ENCODE peak calls at places on chromosomes 11 and 22, in four cellular contexts. One of them, this sample, is unnamed. For H3K4me1, the result is how much of the 10 kb centered on the place peaks cover.

GRCh38 chr22:50444663-50445062 is 30.2 kb downstream of the SBF1 start:
- DNase-seq in K562: no peak
- DNase-seq in HCT116: peak
- DNase-seq in HepG2: no peak
- DNase-seq in this sample: no peak

GRCh38 chr11:73350908-73351636 is 25.1 kb upstream of the RELT start:
- DNase-seq in HepG2: peak
- DNase-seq in HCT116: peak
- DNase-seq in K562: peak
- DNase-seq in this sample: peak

GRCh38 chr11:105132716-105133511 is 6.7 kb downstream of the CARD18 start:
- DNase-seq in K562: no peak
- DNase-seq in HepG2: peak
- DNase-seq in HCT116: no peak
- DNase-seq in this sample: peak

GRCh38 chr11:129987950-129988349 is 14.7 kb downstream of the PRDM10 start:
- DNase-seq in HepG2: no peak
- DNase-seq in K562: no peak
- DNase-seq in HCT116: no peak
- DNase-seq in this sample: no peak

GRCh38 chr11:85406316-85406715 is 220.8 kb downstream of the DLG2 start:
- DNase-seq in HCT116: no peak
- DNase-seq in K562: no peak
- DNase-seq in HepG2: no peak
- DNase-seq in this sample: no peak

GRCh38 chr22:40631925-40632324 is 4.6 kb downstream of the MRTFA start:
- DNase-seq in HepG2: no peak
- DNase-seq in HCT116: no peak
- DNase-seq in K562: no peak
- DNase-seq in this sample: no peak

GRCh38 chr11:94046796-94047195 is 25.6 kb downstream of the HEPHL1 start:
- DNase-seq in HepG2: no peak
- DNase-seq in K562: no peak
- DNase-seq in HCT116: no peak
- DNase-seq in this sample: no peak

GRCh38 chr11:85941380-85941973 is 86.3 kb downstream of the CCDC83 start:
- DNase-seq in HepG2: peak
- DNase-seq in HCT116: no peak
- DNase-seq in K562: peak
- DNase-seq in this sample: no peak

GRCh38 chr22:34334893-34335292 is 414.6 kb upstream of the LARGE1 start:
- DNase-seq in HCT116: no peak
- DNase-seq in HepG2: no peak
- DNase-seq in K562: no peak
- DNase-seq in this sample: no peak

GRCh38 chr11:113519989-113520613 is 44.9 kb upstream of the DRD2 start:
- DNase-seq in K562: no peak
- DNase-seq in HepG2: no peak
- DNase-seq in HCT116: no peak
- DNase-seq in this sample: no peak

GRCh38 chr11:43919852-43920597 is 22.4 kb upstream of the C11orf96 start:
- DNase-seq in K562: no peak
- DNase-seq in HepG2: no peak
- DNase-seq in HCT116: no peak
- DNase-seq in this sample: no peak

GRCh38 chr22:17411213-17411612 is 42.0 kb downstream of the CECR2 start:
- DNase-seq in K562: no peak
- DNase-seq in HepG2: no peak
- DNase-seq in HCT116: no peak
- DNase-seq in this sample: no peak

GRCh38 chr22:23387827-23388491 is 192.1 kb downstream of the IGLL1 start:
- DNase-seq in K562: no peak
- DNase-seq in HCT116: no peak
- DNase-seq in HepG2: no peak
- DNase-seq in this sample: no peak

GRCh38 chr11:85029964-85030363 is 597.2 kb downstream of the DLG2 start:
- DNase-seq in HepG2: peak
- DNase-seq in K562: no peak
- DNase-seq in HCT116: no peak
- DNase-seq in this sample: no peak

GRCh38 chr11:120520091-120520822 is 8.7 kb downstream of the GRIK4 start:
- DNase-seq in HCT116: no peak
- DNase-seq in HepG2: no peak
- DNase-seq in K562: no peak
- DNase-seq in this sample: no peak

GRCh38 chr11:109298865-109299264 is 123.1 kb upstream of the C11orf87 start:
- DNase-seq in K562: no peak
- DNase-seq in HCT116: no peak
- DNase-seq in HepG2: no peak
- DNase-seq in this sample: no peak

GRCh38 chr11:79263001-79263400 is 177.8 kb downstream of the TENM4 start:
- DNase-seq in HepG2: no peak
- DNase-seq in HCT116: no peak
- DNase-seq in K562: no peak
- DNase-seq in this sample: no peak

GRCh38 chr22:42978453-42979103 is 36.4 kb downstream of the PACSIN2 start:
- DNase-seq in HCT116: no peak
- DNase-seq in HepG2: no peak
- DNase-seq in K562: no peak
- DNase-seq in this sample: no peak

GRCh38 chr22:42976534-42976933 is 38.4 kb downstream of the PACSIN2 start:
- DNase-seq in K562: no peak
- DNase-seq in HepG2: no peak
- DNase-seq in HCT116: no peak
- DNase-seq in this sample: no peak

GRCh38 chr22:42976131-42976530 is 38.8 kb downstream of the PACSIN2 start:
- DNase-seq in HCT116: no peak
- DNase-seq in HepG2: no peak
- DNase-seq in K562: no peak
- DNase-seq in this sample: no peak

GRCh38 chr22:42977574-42977973 is 37.4 kb downstream of the PACSIN2 start:
- DNase-seq in HCT116: no peak
- DNase-seq in HepG2: no peak
- DNase-seq in K562: no peak
- DNase-seq in this sample: no peak

GRCh38 chr22:42979606-42980005 is 35.3 kb downstream of the PACSIN2 start:
- DNase-seq in HCT116: no peak
- DNase-seq in HepG2: no peak
- DNase-seq in K562: no peak
- DNase-seq in this sample: no peak
- TF ChIP-seq POLR2AphosphoS5 in HCT116: no peak
- TF ChIP-seq POLR2AphosphoS5 in HepG2: no peak
- TF ChIP-seq POLR2AphosphoS5 in K562: no peak
- TF ChIP-seq POLR2AphosphoS5 in this sample: no peak

GRCh38 chr11:10993640-10994039 is 135.8 kb upstream of the ZBED5 start:
- DNase-seq in HCT116: no peak
- DNase-seq in K562: no peak
- DNase-seq in HepG2: no peak
- DNase-seq in this sample: no peak

GRCh38 chr11:10990637-10991036 is 132.8 kb upstream of the ZBED5 start:
- DNase-seq in HepG2: no peak
- DNase-seq in HCT116: no peak
- DNase-seq in K562: no peak
- DNase-seq in this sample: no peak

GRCh38 chr11:10993186-10993585 is 135.3 kb upstream of the ZBED5 start:
- DNase-seq in HepG2: no peak
- DNase-seq in K562: no peak
- DNase-seq in HCT116: no peak
- DNase-seq in this sample: no peak

GRCh38 chr11:10990160-10990559 is 132.3 kb upstream of the ZBED5 start:
- DNase-seq in HepG2: no peak
- DNase-seq in HCT116: no peak
- DNase-seq in K562: no peak
- DNase-seq in this sample: no peak

GRCh38 chr11:10991372-10991771 is 133.5 kb upstream of the ZBED5 start:
- DNase-seq in K562: no peak
- DNase-seq in HCT116: no peak
- DNase-seq in HepG2: no peak
- DNase-seq in this sample: no peak
- TF ChIP-seq TCF7L2 in K562: no peak
- TF ChIP-seq TCF7L2 in HCT116: no peak
- TF ChIP-seq TCF7L2 in HepG2: no peak
- TF ChIP-seq TCF7L2 in this sample: no peak

GRCh38 chr11:535519-536454 is at the start of gene HRAS:
- DNase-seq in HepG2: peak
- DNase-seq in K562: peak
- DNase-seq in HCT116: peak
- DNase-seq in this sample: peak
- H3K4me1 ChIP-seq in HepG2: under half
- H3K4me1 ChIP-seq in K562: half or more
- H3K4me1 ChIP-seq in HCT116: under half
- H3K4me1 ChIP-seq in this sample: under half

GRCh38 chr11:95341246-95341645 is 110.2 kb upstream of the SESN3 start:
- DNase-seq in HepG2: no peak
- DNase-seq in K562: no peak
- DNase-seq in HCT116: no peak
- DNase-seq in this sample: no peak

GRCh38 chr11:95349345-95349942 is 118.4 kb upstream of the SESN3 start:
- DNase-seq in HepG2: no peak
- DNase-seq in HCT116: no peak
- DNase-seq in K562: no peak
- DNase-seq in this sample: no peak

GRCh38 chr11:95345651-95346050 is 114.6 kb upstream of the SESN3 start:
- DNase-seq in K562: no peak
- DNase-seq in HCT116: no peak
- DNase-seq in HepG2: no peak
- DNase-seq in this sample: no peak

GRCh38 chr11:95346207-95346718 is 115.3 kb upstream of the SESN3 start:
- DNase-seq in K562: no peak
- DNase-seq in HCT116: no peak
- DNase-seq in HepG2: no peak
- DNase-seq in this sample: no peak

DNA sequence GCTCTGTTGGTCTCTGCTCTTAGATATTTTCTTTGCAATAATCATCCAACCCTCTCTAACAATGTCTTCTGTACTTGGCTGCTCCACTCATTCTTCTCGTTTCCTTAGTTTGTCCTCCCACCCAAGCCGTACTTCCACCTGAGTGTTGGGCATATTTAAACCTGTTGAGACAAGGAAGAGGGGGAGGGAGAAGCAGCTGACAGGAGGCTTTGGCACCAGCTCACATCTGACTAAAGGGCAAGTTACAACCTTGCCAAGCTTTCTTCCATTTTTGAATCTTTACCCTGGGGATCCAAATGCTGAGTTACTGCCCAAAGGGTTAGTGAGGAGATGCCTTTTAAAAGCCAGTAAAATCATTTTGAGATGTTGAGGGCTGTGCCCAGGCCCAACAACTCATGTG is 114.2 kb upstream of the SESN3 start:
- DNase-seq in K562: no peak
- DNase-seq in HCT116: no peak
- DNase-seq in HepG2: no peak
- DNase-seq in this sample: no peak
- TF ChIP-seq POLR2AphosphoS5 in K562: no peak
- TF ChIP-seq POLR2AphosphoS5 in HCT116: no peak
- TF ChIP-seq POLR2AphosphoS5 in HepG2: no peak
- TF ChIP-seq POLR2AphosphoS5 in this sample: no peak